ENCODE peak calls at places on chromosome 19, in six cellular contexts. One of them, this sample, is unnamed. For H3K4me1, the result is how much of the 10 kb centered on the place peaks cover.

GRCh38 chr19:43465468-43466120 is at the start of gene LYPD3:
- DNase-seq in mesendoderm: peak
- DNase-seq in breast epithelium: peak
- DNase-seq in adrenal gland: peak
- DNase-seq in CD8-positive, alpha-beta T cell: no peak
- DNase-seq in iPS DF 6.9: no peak
- DNase-seq in this sample: no peak

GRCh38 chr19:9043524-9043923 is 33.3 kb upstream of the MUC16 start:
- DNase-seq in mesendoderm: peak
- DNase-seq in breast epithelium: no peak
- DNase-seq in adrenal gland: no peak
- DNase-seq in CD8-positive, alpha-beta T cell: no peak
- DNase-seq in iPS DF 6.9: no peak
- DNase-seq in this sample: no peak

GRCh38 chr19:13104848-13105646 is 2.4 kb upstream of the LYL1 start:
- DNase-seq in mesendoderm: no peak
- DNase-seq in breast epithelium: no peak
- DNase-seq in adrenal gland: peak
- DNase-seq in CD8-positive, alpha-beta T cell: peak
- DNase-seq in iPS DF 6.9: no peak
- DNase-seq in this sample: no peak

GRCh38 chr19:48152552-48152951 is 17.6 kb downstream of the LIG1 start:
- DNase-seq in mesendoderm: peak
- DNase-seq in breast epithelium: peak
- DNase-seq in adrenal gland: peak
- DNase-seq in CD8-positive, alpha-beta T cell: peak
- DNase-seq in iPS DF 6.9: peak
- DNase-seq in this sample: peak

GRCh38 chr19:778910-779653 is 18.2 kb upstream of the PTBP1 start:
- DNase-seq in mesendoderm: peak
- DNase-seq in breast epithelium: peak
- DNase-seq in adrenal gland: peak
- DNase-seq in CD8-positive, alpha-beta T cell: no peak
- DNase-seq in iPS DF 6.9: no peak
- DNase-seq in this sample: peak

GRCh38 chr19:14146789-14147216 is 10.4 kb upstream of the ASF1B start:
- DNase-seq in mesendoderm: no peak
- DNase-seq in breast epithelium: peak
- DNase-seq in adrenal gland: no peak
- DNase-seq in CD8-positive, alpha-beta T cell: no peak
- DNase-seq in iPS DF 6.9: no peak
- DNase-seq in this sample: no peak

GRCh38 chr19:55255618-55256423 is 3.0 kb downstream of the PPP6R1 start:
- DNase-seq in mesendoderm: no peak
- DNase-seq in breast epithelium: no peak
- DNase-seq in adrenal gland: no peak
- DNase-seq in CD8-positive, alpha-beta T cell: peak
- DNase-seq in iPS DF 6.9: no peak
- DNase-seq in this sample: no peak

GRCh38 chr19:7550987-7551761 is 15.7 kb downstream of the PNPLA6 start:
- DNase-seq in mesendoderm: peak
- DNase-seq in breast epithelium: peak
- DNase-seq in adrenal gland: peak
- DNase-seq in CD8-positive, alpha-beta T cell: peak
- DNase-seq in iPS DF 6.9: no peak
- DNase-seq in this sample: peak

GRCh38 chr19:19434483-19435045 is 29.1 kb downstream of the GATAD2A start:
- DNase-seq in mesendoderm: no peak
- DNase-seq in breast epithelium: no peak
- DNase-seq in adrenal gland: peak
- DNase-seq in CD8-positive, alpha-beta T cell: no peak
- DNase-seq in iPS DF 6.9: no peak
- DNase-seq in this sample: no peak

GRCh38 chr19:17469371-17470203 is 737 bp upstream of the SLC27A1 start:
- DNase-seq in mesendoderm: peak
- DNase-seq in breast epithelium: peak
- DNase-seq in adrenal gland: peak
- DNase-seq in CD8-positive, alpha-beta T cell: peak
- DNase-seq in iPS DF 6.9: no peak
- DNase-seq in this sample: peak

GRCh38 chr19:4507804-4508203 is 10.5 kb downstream of the PLIN4 start:
- DNase-seq in mesendoderm: no peak
- DNase-seq in breast epithelium: no peak
- DNase-seq in adrenal gland: no peak
- DNase-seq in CD8-positive, alpha-beta T cell: no peak
- DNase-seq in iPS DF 6.9: no peak
- DNase-seq in this sample: no peak
- H3K4me1 ChIP-seq in mesendoderm: under half
- H3K4me1 ChIP-seq in breast epithelium: under half
- H3K4me1 ChIP-seq in adrenal gland: under half
- H3K4me1 ChIP-seq in CD8-positive, alpha-beta T cell: under half
- H3K4me1 ChIP-seq in iPS DF 6.9: under half
- H3K4me1 ChIP-seq in this sample: under half

GRCh38 chr19:2375341-2376121 is 15.5 kb downstream of the TMPRSS9 start:
- DNase-seq in mesendoderm: no peak
- DNase-seq in breast epithelium: no peak
- DNase-seq in adrenal gland: no peak
- DNase-seq in CD8-positive, alpha-beta T cell: no peak
- DNase-seq in iPS DF 6.9: no peak
- DNase-seq in this sample: no peak

GRCh38 chr19:2372076-2372612 is 12.1 kb downstream of the TMPRSS9 start:
- DNase-seq in mesendoderm: no peak
- DNase-seq in breast epithelium: no peak
- DNase-seq in adrenal gland: no peak
- DNase-seq in CD8-positive, alpha-beta T cell: no peak
- DNase-seq in iPS DF 6.9: no peak
- DNase-seq in this sample: no peak

GRCh38 chr19:2376784-2377519 is 16.9 kb downstream of the TMPRSS9 start:
- DNase-seq in mesendoderm: no peak
- DNase-seq in breast epithelium: no peak
- DNase-seq in adrenal gland: peak
- DNase-seq in CD8-positive, alpha-beta T cell: no peak
- DNase-seq in iPS DF 6.9: no peak
- DNase-seq in this sample: peak

GRCh38 chr19:2371656-2372055 is 11.6 kb downstream of the TMPRSS9 start:
- DNase-seq in mesendoderm: no peak
- DNase-seq in breast epithelium: no peak
- DNase-seq in adrenal gland: peak
- DNase-seq in CD8-positive, alpha-beta T cell: no peak
- DNase-seq in iPS DF 6.9: no peak
- DNase-seq in this sample: no peak

DNA sequence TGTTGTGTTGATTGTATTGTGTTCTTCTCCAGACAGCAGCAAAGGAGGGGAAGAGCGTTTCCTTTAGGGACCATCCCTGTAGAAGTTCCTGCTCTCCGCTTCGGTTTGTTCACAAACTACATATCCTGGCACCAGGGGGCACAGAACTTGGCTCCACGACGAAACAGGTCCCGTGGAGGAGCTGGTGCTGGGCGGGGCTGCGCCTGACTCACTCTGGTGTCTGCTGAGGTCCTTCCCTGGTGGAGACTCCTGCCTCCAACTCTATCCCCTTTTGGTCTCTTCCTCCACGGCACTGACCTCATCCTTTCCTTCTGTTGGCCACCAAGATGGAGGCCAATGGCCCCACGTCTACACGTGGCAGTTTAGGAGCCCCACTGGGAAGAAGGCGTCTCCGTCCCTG is 14.7 kb downstream of the TMPRSS9 start:
- DNase-seq in mesendoderm: no peak
- DNase-seq in breast epithelium: no peak
- DNase-seq in adrenal gland: no peak
- DNase-seq in CD8-positive, alpha-beta T cell: no peak
- DNase-seq in iPS DF 6.9: no peak
- DNase-seq in this sample: no peak
- H3K4me1 ChIP-seq in mesendoderm: under half
- H3K4me1 ChIP-seq in breast epithelium: under half
- H3K4me1 ChIP-seq in adrenal gland: under half
- H3K4me1 ChIP-seq in CD8-positive, alpha-beta T cell: under half
- H3K4me1 ChIP-seq in iPS DF 6.9: under half
- H3K4me1 ChIP-seq in this sample: under half

DNA sequence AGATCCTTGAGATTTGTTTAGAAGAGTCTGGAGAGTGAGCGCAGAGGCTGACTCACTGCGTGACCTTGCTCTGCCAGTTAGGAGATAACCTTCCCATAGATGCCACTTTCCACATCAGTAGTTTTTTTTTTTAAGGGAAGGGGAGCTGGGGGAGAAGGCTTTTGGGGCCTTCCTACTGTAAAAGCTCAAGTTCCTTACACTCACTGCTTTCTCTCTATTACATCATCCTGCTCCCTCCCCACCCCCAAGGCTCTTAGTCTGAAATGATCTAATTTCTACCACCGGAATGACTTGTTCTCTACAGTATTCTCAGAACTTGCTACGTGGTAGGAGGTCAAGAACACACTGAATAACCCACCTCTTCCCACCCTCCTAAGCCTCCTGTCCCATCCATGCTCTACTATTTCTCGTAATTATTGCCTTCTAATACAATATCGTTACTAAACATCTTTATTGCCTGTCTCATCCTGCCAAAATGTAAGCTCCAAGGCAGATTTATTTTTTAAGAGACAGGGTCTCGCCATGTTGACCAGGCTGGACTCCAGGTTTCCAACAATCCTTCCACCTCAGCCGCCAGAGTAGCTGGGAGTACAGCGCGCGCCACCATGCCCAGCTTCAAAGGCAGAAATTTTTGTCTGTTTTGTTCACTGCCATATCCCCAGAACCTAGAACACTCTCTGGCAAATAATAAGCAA is 1.2 kb downstream of the LONP1 start:
- DNase-seq in mesendoderm: peak
- DNase-seq in breast epithelium: no peak
- DNase-seq in adrenal gland: peak
- DNase-seq in CD8-positive, alpha-beta T cell: no peak
- DNase-seq in iPS DF 6.9: no peak
- DNase-seq in this sample: peak
- H3K4me1 ChIP-seq in mesendoderm: under half
- H3K4me1 ChIP-seq in breast epithelium: under half
- H3K4me1 ChIP-seq in adrenal gland: under half
- H3K4me1 ChIP-seq in CD8-positive, alpha-beta T cell: under half
- H3K4me1 ChIP-seq in iPS DF 6.9: under half
- H3K4me1 ChIP-seq in this sample: under half

GRCh38 chr19:42065511-42065910 is 4.5 kb downstream of the GRIK5 start:
- DNase-seq in mesendoderm: no peak
- DNase-seq in breast epithelium: no peak
- DNase-seq in adrenal gland: no peak
- DNase-seq in CD8-positive, alpha-beta T cell: no peak
- DNase-seq in iPS DF 6.9: no peak
- DNase-seq in this sample: no peak

GRCh38 chr19:42068756-42069571 is 1.0 kb downstream of the GRIK5 start:
- DNase-seq in mesendoderm: peak
- DNase-seq in breast epithelium: no peak
- DNase-seq in adrenal gland: no peak
- DNase-seq in CD8-positive, alpha-beta T cell: no peak
- DNase-seq in iPS DF 6.9: no peak
- DNase-seq in this sample: peak

GRCh38 chr19:42068361-42068755 is 1.6 kb downstream of the GRIK5 start:
- DNase-seq in mesendoderm: no peak
- DNase-seq in breast epithelium: no peak
- DNase-seq in adrenal gland: no peak
- DNase-seq in CD8-positive, alpha-beta T cell: no peak
- DNase-seq in iPS DF 6.9: no peak
- DNase-seq in this sample: no peak

GRCh38 chr19:42066075-42066754 is 3.8 kb downstream of the GRIK5 start:
- DNase-seq in mesendoderm: peak
- DNase-seq in breast epithelium: no peak
- DNase-seq in adrenal gland: no peak
- DNase-seq in CD8-positive, alpha-beta T cell: no peak
- DNase-seq in iPS DF 6.9: no peak
- DNase-seq in this sample: peak

GRCh38 chr19:42067315-42067888 is 2.6 kb downstream of the GRIK5 start:
- DNase-seq in mesendoderm: no peak
- DNase-seq in breast epithelium: no peak
- DNase-seq in adrenal gland: no peak
- DNase-seq in CD8-positive, alpha-beta T cell: no peak
- DNase-seq in iPS DF 6.9: no peak
- DNase-seq in this sample: no peak
- H3K4me1 ChIP-seq in mesendoderm: under half
- H3K4me1 ChIP-seq in breast epithelium: under half
- H3K4me1 ChIP-seq in adrenal gland: under half
- H3K4me1 ChIP-seq in CD8-positive, alpha-beta T cell: under half
- H3K4me1 ChIP-seq in iPS DF 6.9: under half
- H3K4me1 ChIP-seq in this sample: under half

GRCh38 chr19:38900220-38900629 is 456 bp downstream of the NFKBIB start:
- DNase-seq in mesendoderm: no peak
- DNase-seq in breast epithelium: no peak
- DNase-seq in adrenal gland: no peak
- DNase-seq in CD8-positive, alpha-beta T cell: no peak
- DNase-seq in iPS DF 6.9: no peak
- DNase-seq in this sample: no peak
- H3K4me1 ChIP-seq in mesendoderm: under half
- H3K4me1 ChIP-seq in breast epithelium: under half
- H3K4me1 ChIP-seq in adrenal gland: under half
- H3K4me1 ChIP-seq in CD8-positive, alpha-beta T cell: under half
- H3K4me1 ChIP-seq in iPS DF 6.9: under half
- H3K4me1 ChIP-seq in this sample: under half

GRCh38 chr19:49866933-49867782 is at the start of gene PNKP:
- DNase-seq in mesendoderm: peak
- DNase-seq in breast epithelium: peak
- DNase-seq in adrenal gland: peak
- DNase-seq in CD8-positive, alpha-beta T cell: peak
- DNase-seq in iPS DF 6.9: no peak
- DNase-seq in this sample: peak
- H3K4me1 ChIP-seq in mesendoderm: under half
- H3K4me1 ChIP-seq in breast epithelium: under half
- H3K4me1 ChIP-seq in adrenal gland: half or more
- H3K4me1 ChIP-seq in CD8-positive, alpha-beta T cell: under half
- H3K4me1 ChIP-seq in iPS DF 6.9: under half
- H3K4me1 ChIP-seq in this sample: under half

GRCh38 chr19:6172074-6172863 is 36.8 kb downstream of the ACSBG2 start:
- DNase-seq in mesendoderm: no peak
- DNase-seq in breast epithelium: no peak
- DNase-seq in adrenal gland: no peak
- DNase-seq in CD8-positive, alpha-beta T cell: no peak
- DNase-seq in iPS DF 6.9: no peak
- DNase-seq in this sample: no peak

GRCh38 chr19:6173190-6173589 is 37.7 kb downstream of the ACSBG2 start:
- DNase-seq in mesendoderm: no peak
- DNase-seq in breast epithelium: no peak
- DNase-seq in adrenal gland: no peak
- DNase-seq in CD8-positive, alpha-beta T cell: no peak
- DNase-seq in iPS DF 6.9: no peak
- DNase-seq in this sample: no peak
- H3K4me1 ChIP-seq in mesendoderm: under half
- H3K4me1 ChIP-seq in breast epithelium: under half
- H3K4me1 ChIP-seq in adrenal gland: under half
- H3K4me1 ChIP-seq in CD8-positive, alpha-beta T cell: under half
- H3K4me1 ChIP-seq in iPS DF 6.9: under half
- H3K4me1 ChIP-seq in this sample: under half

GRCh38 chr19:11090264-11091032 is 1.2 kb downstream of the LDLR start:
- DNase-seq in mesendoderm: peak
- DNase-seq in breast epithelium: peak
- DNase-seq in adrenal gland: peak
- DNase-seq in CD8-positive, alpha-beta T cell: peak
- DNase-seq in iPS DF 6.9: peak
- DNase-seq in this sample: peak
- H3K4me1 ChIP-seq in mesendoderm: under half
- H3K4me1 ChIP-seq in breast epithelium: under half
- H3K4me1 ChIP-seq in adrenal gland: half or more
- H3K4me1 ChIP-seq in CD8-positive, alpha-beta T cell: under half
- H3K4me1 ChIP-seq in iPS DF 6.9: under half
- H3K4me1 ChIP-seq in this sample: under half

This sample was measured in SJCRH30.